ENCODE peak calls at places on chromosomes 3 and 15, in eight cellular contexts. U is GM03348, V is T-helper 1 cell, S is T1000, X is mammary epithelial cell, K is ascending aorta, R is IMR-90, N is Right ventricle myocardium superior. Q is an unnamed sample.

GRCh38 chr3:100781311-100781710 is 72.0 kb downstream of the TFG start:
- DNase-seq in U (peak), V (no peak), S (no peak), X (no peak), K (no peak), R (peak), N (no peak), Q (no peak)

GRCh38 chr3:38578081-38578475 is 71.4 kb downstream of the SCN5A start:
- DNase-seq in U (no peak), V (no peak), S (no peak), X (no peak), K (peak), R (no peak), N (no peak), Q (no peak)

GRCh38 chr3:65596511-65597224 is 442.1 kb downstream of the MAGI1 start:
- DNase-seq in U (no peak), V (no peak), S (no peak), X (no peak), K (no peak), R (no peak), N (no peak), Q (no peak)

GRCh38 chr15:74784854-74785715 is 3.2 kb downstream of the CSK start:
- DNase-seq in U (no peak), V (no peak), S (no peak), X (no peak), K (no peak), R (no peak), N (no peak), Q (no peak)

GRCh38 chr3:16179771-16180736 is 5.6 kb downstream of the GALNT15 start:
- DNase-seq in U (peak), V (no peak), S (no peak), X (no peak), K (no peak), R (peak), N (no peak), Q (no peak)

GRCh38 chr15:37100109-37100873 is at the start of gene MEIS2:
- DNase-seq in U (peak), V (no peak), S (peak), X (peak), K (peak), R (peak), N (peak), Q (peak)

GRCh38 chr15:80010131-80010673 is 39.2 kb upstream of the BCL2A1 start:
- DNase-seq in U (no peak), V (no peak), S (no peak), X (peak), K (no peak), R (no peak), N (no peak), Q (no peak)

GRCh38 chr15:100959066-100960050 is 40.2 kb downstream of the LRRK1 start:
- DNase-seq in U (no peak), V (no peak), S (peak), X (no peak), K (no peak), R (no peak), N (no peak), Q (no peak)

GRCh38 chr3:152299243-152299976 is 30.7 kb downstream of the MBNL1 start:
- DNase-seq in U (no peak), V (peak), S (no peak), X (no peak), K (no peak), R (no peak), N (no peak), Q (no peak)

GRCh38 chr15:37771462-37771861 is 163.0 kb upstream of the TMCO5A start:
- DNase-seq in U (no peak), V (no peak), S (no peak), X (peak), K (no peak), R (peak), N (no peak), Q (no peak)

GRCh38 chr3:60746690-60747416 is 504.4 kb downstream of the FHIT start:
- DNase-seq in U (peak), V (no peak), S (no peak), X (no peak), K (no peak), R (peak), N (no peak), Q (no peak)

GRCh38 chr3:78130741-78131290 is 1090.9 kb downstream of the ROBO2 start:
- DNase-seq in U (no peak), V (no peak), S (no peak), X (no peak), K (no peak), R (no peak), N (no peak), Q (no peak)

GRCh38 chr3:122416966-122417365 is 1.1 kb upstream of the WDR5B start:
- DNase-seq in U (no peak), V (no peak), S (no peak), X (no peak), K (no peak), R (no peak), N (no peak), Q (no peak)

GRCh38 chr15:77619883-77620282 is 12.8 kb downstream of the LINGO1 start:
- DNase-seq in U (no peak), V (no peak), S (no peak), X (no peak), K (no peak), R (no peak), N (no peak), Q (no peak)

GRCh38 chr3:125602752-125603649 is 7.7 kb upstream of the OSBPL11 start:
- DNase-seq in U (peak), V (no peak), S (no peak), X (peak), K (peak), R (peak), N (no peak), Q (no peak)

GRCh38 chr15:51869074-51869425 is 39.6 kb downstream of the TMOD3 start:
- DNase-seq in U (peak), V (no peak), S (peak), X (peak), K (no peak), R (peak), N (no peak), Q (no peak)

GRCh38 chr3:56962200-56962599 is 98.3 kb upstream of the SPATA12 start:
- DNase-seq in U (no peak), V (no peak), S (no peak), X (no peak), K (no peak), R (no peak), N (no peak), Q (no peak)

GRCh38 chr3:191094057-191094456 is 105.0 kb upstream of the OSTN start:
- DNase-seq in U (peak), V (no peak), S (no peak), X (peak), K (no peak), R (peak), N (no peak), Q (no peak)